ENCODE peak calls at places on chromosomes 7 and 10, in nine cellular contexts. A is nucleus accumbens; E is HepG2; K is progenitor cell of endocrine pancreas; R is colonic mucosa; M is stomach; Y is fibroblast of the conjunctiva; Z is stimulated activated naive B cell treated with anti-CD40 and anti-IgM and Interleukin-4, amounts not matched to agents 10 μg/mL and 1 μg/mL and 100 μg/mL, for 72 hours; T is Daoy. N is an unnamed sample.

GRCh38 chr10:69736866-69737641 is 64.7 kb upstream of the COL13A1 start:
- DNase-seq in K (no peak), Z (no peak), T (no peak), Y (no peak), E (no peak), R (no peak), A (no peak), M (no peak), N (no peak)

GRCh38 chr7:115340828-115341227 is 418.9 kb downstream of the MDFIC start:
- DNase-seq in T (peak; percentile 87), A (no peak), M (no peak), Z (no peak), K (no peak), E (no peak), R (no peak), Y (peak; percentile 68), N (no peak)

GRCh38 chr10:21814866-21815265 is 188.7 kb downstream of the DNAJC1 start:
- DNase-seq in K (no peak), T (no peak), R (no peak), E (no peak), A (no peak), Y (no peak), Z (no peak), M (no peak), N (no peak)

GRCh38 chr7:95687759-95688343 is 84.5 kb upstream of the DYNC1I1 start:
- DNase-seq in Y (no peak), Z (no peak), M (no peak), A (no peak), T (peak; percentile 28), R (no peak), K (no peak), E (peak; percentile 44), N (peak; percentile 56)

GRCh38 chr7:81180573-81180972 is 261.7 kb upstream of the SEMA3C start:
- DNase-seq in T (no peak), A (no peak), K (no peak), M (no peak), Z (no peak), E (no peak), R (no peak), Y (no peak), N (no peak)

GRCh38 chr7:55177589-55178261 is 158.9 kb downstream of the EGFR start:
- DNase-seq in Y (peak; percentile 59), R (no peak), M (peak; percentile 70), A (no peak), Z (no peak), T (no peak), E (peak; percentile 94), K (no peak), N (no peak)

GRCh38 chr7:96723622-96724021 is 14.0 kb upstream of the SEM1 start:
- DNase-seq in K (no peak), R (no peak), Y (no peak), M (no peak), Z (no peak), A (no peak), T (no peak), E (no peak), N (no peak)

GRCh38 chr7:158257001-158257400 is 330.6 kb downstream of the PTPRN2 start:
- DNase-seq in R (no peak), Z (no peak), A (no peak), E (no peak), M (no peak), K (no peak), T (no peak), Y (no peak), N (no peak)

GRCh38 chr10:115660391-115660790 is 567.2 kb downstream of the ATRNL1 start:
- DNase-seq in K (no peak), A (no peak), M (no peak), Z (no peak), T (no peak), Y (no peak), E (no peak), R (no peak), N (no peak)

GRCh38 chr10:7193369-7193768 is 217.5 kb downstream of the SFMBT2 start:
- DNase-seq in Y (no peak), R (no peak), K (no peak), E (no peak), Z (no peak), M (no peak), A (no peak), T (peak; percentile 5), N (no peak)

GRCh38 chr10:80468002-80468401 is 13.9 kb downstream of the TSPAN14 start:
- DNase-seq in E (no peak), Z (no peak), K (no peak), M (peak; percentile 52), A (peak; percentile 18), T (no peak), Y (no peak), R (peak; percentile 54), N (no peak)

GRCh38 chr7:84654287-84654686 is 459.7 kb upstream of the SEMA3A start:
- DNase-seq in E (no peak), T (no peak), M (no peak), K (no peak), Y (no peak), A (no peak), Z (no peak), R (no peak), N (no peak)

GRCh38 chr10:30454744-30455498 is 20.9 kb downstream of the MAP3K8 start:
- DNase-seq in R (peak; percentile 5), E (no peak), K (no peak), Y (peak; percentile 93), M (no peak), A (no peak), T (no peak), Z (no peak), N (no peak)

GRCh38 chr10:6516277-6516676 is 63.8 kb downstream of the PRKCQ start:
- DNase-seq in Z (no peak), R (no peak), M (no peak), T (no peak), E (no peak), K (no peak), A (no peak), Y (no peak), N (no peak)

GRCh38 chr10:6092731-6093130 is 3.9 kb downstream of the RBM17 start:
- DNase-seq in Y (no peak), R (no peak), T (no peak), E (no peak), A (no peak), Z (no peak), M (no peak), K (no peak), N (no peak)

GRCh38 chr7:90828601-90829000 is 232.5 kb downstream of the CDK14 start:
- DNase-seq in E (no peak), R (no peak), M (no peak), Y (no peak), T (no peak), K (no peak), A (no peak), Z (no peak), N (no peak)

GRCh38 chr10:49173201-49173772 is 14.9 kb downstream of the TMEM273 start:
- DNase-seq in R (peak; percentile 7), A (no peak), Z (no peak), M (no peak), E (no peak), K (no peak), T (no peak), Y (no peak), N (no peak)

GRCh38 chr7:23486002-23486773 is 15.9 kb upstream of the IGF2BP3 start:
- DNase-seq in R (no peak), M (no peak), Z (no peak), Y (no peak), T (no peak), K (no peak), A (no peak), E (no peak), N (no peak)

GRCh38 chr7:4838626-4839334 is 23.1 kb downstream of the PAPOLB start:
- DNase-seq in K (no peak), T (no peak), A (no peak), M (no peak), Y (no peak), Z (no peak), E (no peak), R (no peak), N (no peak)

GRCh38 chr7:47888371-47889265 is 59.6 kb downstream of the PKD1L1 start:
- DNase-seq in T (no peak), Z (no peak), Y (no peak), R (no peak), A (no peak), M (no peak), K (no peak), E (no peak), N (no peak)

GRCh38 chr10:49613160-49613881 is 516 bp upstream of the CHAT start:
- DNase-seq in K (no peak), A (no peak), R (no peak), T (no peak), E (no peak), M (no peak), Z (no peak), Y (no peak), N (no peak)

GRCh38 chr10:98815039-98815660 is 368.4 kb upstream of the HPS1 start:
- DNase-seq in T (no peak), Y (no peak), M (no peak), K (no peak), E (no peak), Z (no peak), R (no peak), A (no peak), N (no peak)

GRCh38 chr7:93646538-93646937 is 72.0 kb upstream of the CALCR start:
- DNase-seq in A (no peak), R (no peak), T (no peak), K (no peak), M (no peak), Y (no peak), E (no peak), Z (no peak), N (no peak)

GRCh38 chr10:89646833-89647570 is 2.0 kb upstream of the PANK1 start:
- DNase-seq in M (no peak), R (no peak), T (no peak), K (no peak), A (no peak), E (no peak), Z (no peak), Y (no peak), N (no peak)

GRCh38 chr10:73083234-73083633 is 13.4 kb downstream of the P4HA1 start:
- DNase-seq in Y (no peak), Z (no peak), M (no peak), T (no peak), A (no peak), R (no peak), E (no peak), K (no peak), N (no peak)

GRCh38 chr7:756928-757560 is 30.0 kb upstream of the PRKAR1B start:
- DNase-seq in K (no peak), Y (no peak), T (no peak), Z (no peak), M (no peak), R (no peak), E (no peak), A (no peak), N (no peak)

GRCh38 chr10:132544744-132545658 is 7.4 kb downstream of the INPP5A start:
- DNase-seq in K (no peak), R (no peak), T (no peak), E (no peak), Z (no peak), Y (no peak), A (no peak), M (no peak), N (no peak)

GRCh38 chr7:102425639-102426267 is 7.6 kb upstream of the ORAI2 start:
- DNase-seq in R (peak; percentile 52), T (no peak), A (no peak), E (no peak), Y (no peak), K (no peak), M (peak; percentile 63), Z (peak; percentile 91), N (no peak)

GRCh38 chr7:3922175-3922635 is 621.2 kb downstream of the SDK1 start:
- DNase-seq in Z (no peak), K (no peak), E (peak; percentile 57), R (peak; percentile 27), A (no peak), Y (peak; percentile 87), M (no peak), T (peak; percentile 93), N (no peak)

GRCh38 chr7:50621932-50622587 is 56.9 kb upstream of the DDC start:
- DNase-seq in E (no peak), A (no peak), T (no peak), M (no peak), K (no peak), R (no peak), Y (no peak), Z (no peak), N (no peak)

GRCh38 chr10:126448091-126448490 is 59.8 kb upstream of the ADAM12 start:
- DNase-seq in Y (no peak), A (no peak), M (no peak), K (no peak), E (no peak), T (no peak), Z (no peak), R (no peak), N (no peak)

N was measured in NCI-H1930.